ENCODE peak calls at places on chromosomes 12 and 14, in eight cellular contexts. S is psoas muscle; V is AG08396; G is tibial nerve; H is effector memory CD8-positive, alpha-beta T cell; F is CMK; P is HEK293T; W is fibroblast of the conjunctiva. B is an unnamed sample.

GRCh38 chr14:102138535-102138934 is 1.2 kb upstream of the WDR20 start:
- DNase-seq in G (no peak), V (no peak), H (no peak), P (no peak), S (no peak), W (no peak), F (no peak), B (no peak)

GRCh38 chr14:100723135-100723883 is 3.4 kb upstream of the DLK1 start:
- DNase-seq in F (no peak), P (no peak), W (no peak), G (no peak), S (peak), H (no peak), V (no peak), B (no peak)

GRCh38 chr12:84336231-84336630 is 576.4 kb downstream of the SLC6A15 start:
- DNase-seq in P (no peak), F (no peak), W (no peak), H (no peak), G (no peak), V (no peak), S (no peak), B (no peak)

GRCh38 chr12:62537544-62537943 is 70.9 kb downstream of the MON2 start:
- DNase-seq in V (no peak), P (no peak), G (no peak), F (no peak), S (no peak), H (no peak), W (peak), B (no peak)

GRCh38 chr12:12088761-12089160 is 18.0 kb downstream of the BCL2L14 start:
- DNase-seq in F (no peak), W (no peak), V (peak), H (no peak), G (no peak), P (no peak), S (no peak), B (no peak)

GRCh38 chr12:65464930-65465329 is 186.4 kb downstream of the MSRB3 start:
- DNase-seq in H (no peak), G (peak), P (no peak), F (no peak), W (peak), S (no peak), V (peak), B (no peak)

GRCh38 chr12:108635201-108635996 is 1.7 kb upstream of the SELPLG start:
- DNase-seq in W (no peak), G (no peak), S (no peak), P (no peak), V (no peak), H (peak), F (no peak), B (no peak)

GRCh38 chr14:24818054-24818822 is 184.2 kb upstream of the GZMB start:
- DNase-seq in H (no peak), G (no peak), W (no peak), V (no peak), S (no peak), P (peak), F (no peak), B (no peak)

GRCh38 chr12:117130806-117131205 is 31.6 kb upstream of the TESC start:
- DNase-seq in W (no peak), H (no peak), P (no peak), V (no peak), S (no peak), G (no peak), F (no peak), B (no peak)

GRCh38 chr12:2795291-2796186 is 769 bp downstream of the FKBP4 start:
- DNase-seq in V (peak), G (peak), F (no peak), P (peak), W (peak), H (peak), S (peak), B (peak)

GRCh38 chr14:51211149-51211548 is 28.9 kb upstream of the TMX1 start:
- DNase-seq in F (no peak), G (no peak), P (no peak), V (no peak), S (no peak), W (peak), H (no peak), B (no peak)

GRCh38 chr12:12881495-12881894 is 9.9 kb upstream of the GPRC5A start:
- DNase-seq in F (no peak), G (no peak), S (no peak), H (no peak), V (no peak), P (no peak), W (no peak), B (no peak)

GRCh38 chr12:51326762-51327439 is 2.9 kb upstream of the BIN2 start:
- DNase-seq in V (peak), W (no peak), S (no peak), H (no peak), F (peak), G (peak), P (no peak), B (no peak)

GRCh38 chr12:132723764-132724140 is 13.1 kb downstream of the PGAM5 start:
- DNase-seq in F (no peak), H (no peak), P (no peak), V (no peak), S (no peak), G (no peak), W (no peak), B (no peak)

GRCh38 chr12:116370004-116370404 is 92.5 kb upstream of the MED13L start:
- DNase-seq in W (peak), F (no peak), P (no peak), G (no peak), H (no peak), V (peak), S (no peak), B (no peak)

B was measured in D721Med.